ENCODE peak calls at places on chromosomes 3 and 15, in ten cellular contexts. X is effector memory CD8-positive, alpha-beta T cell; C is heart right ventricle; A is stimulated activated CD4-positive, alpha-beta T cell treated with anti-CD3 and anti-CD28 coated beads, Interleukin-12 subunit alpha, Interleukin-12 subunit beta, amount 100 ng/mL, for 48 hours; G is NCI-H1092; E is KG1; L is frontal cortex; B is NAMALWA; Y is omental fat pad; T is RCC 7860. S is an unnamed sample.
A peak's percentile ranks its signal among the peaks of the same experiment; 100 is the strongest.

GRCh38 chr3:155407331-155407730 is 113.8 kb upstream of the STRIT1 start:
- DNase-seq in X (no peak), C (no peak), A (no peak), G (no peak), E (no peak), L (no peak), B (no peak), Y (no peak), T (no peak), S (no peak)

GRCh38 chr3:131158434-131158833 is 131.8 kb downstream of the NEK11 start:
- DNase-seq in X (no peak), C (no peak), A (no peak), G (no peak), E (no peak), L (no peak), B (no peak), Y (no peak), T (no peak), S (no peak)

GRCh38 chr3:182148360-182148759 is 436.6 kb downstream of the SOX2 start:
- DNase-seq in X (no peak), C (no peak), A (no peak), G (no peak), E (no peak), L (no peak), B (no peak), Y (no peak), T (no peak), S (no peak)

GRCh38 chr3:56219894-56220805 is 248.1 kb downstream of the ERC2 start:
- DNase-seq in X (no peak), C (no peak), A (no peak), G (no peak), E (no peak), L (no peak), B (no peak), Y (no peak), T (no peak), S (no peak)

GRCh38 chr3:52319921-52320595 is 3.9 kb downstream of the DNAH1 start:
- DNase-seq in X (no peak), C (no peak), A (no peak), G (no peak), E (no peak), L (no peak), B (no peak), Y (no peak), T (no peak), S (no peak)

GRCh38 chr3:127425505-127426443 is 137.9 kb upstream of the PRR20G start:
- DNase-seq in X (no peak), C (no peak), A (no peak), G (no peak), E (no peak), L (no peak), B (no peak), Y (no peak), T (no peak), S (no peak)

GRCh38 chr15:25061808-25062550 is 107.2 kb downstream of the SNRPN start:
- DNase-seq in X (no peak), C (no peak), A (no peak), G (no peak), E (no peak), L (no peak), B (no peak), Y (no peak), T (no peak), S (no peak)

GRCh38 chr3:11570251-11570650 is 73.5 kb downstream of the VGLL4 start:
- DNase-seq in X (no peak), C (no peak), A (no peak), G (no peak), E (no peak), L (no peak), B (no peak), Y (no peak), T (no peak), S (no peak)

GRCh38 chr3:80788914-80789313 is 972.5 kb downstream of the GBE1 start:
- DNase-seq in X (no peak), C (no peak), A (no peak), G (no peak), E (no peak), L (no peak), B (no peak), Y (no peak), T (no peak), S (no peak)

GRCh38 chr15:77640615-77641014 is 7.9 kb upstream of the LINGO1 start:
- DNase-seq in X (no peak), C (no peak), A (no peak), G (no peak), E (no peak), L (no peak), B (no peak), Y (no peak), T (no peak), S (no peak)

GRCh38 chr3:71406945-71407629 is 176.4 kb downstream of the FOXP1 start:
- DNase-seq in X (no peak), C (no peak), A (no peak), G (no peak), E (no peak), L (no peak), B (no peak), Y (no peak), T (no peak), S (no peak)

GRCh38 chr3:64030741-64031140 is 7.4 kb upstream of the PSMD6 start:
- DNase-seq in X (peak; percentile 65), C (peak; percentile 74), A (peak; percentile 71), G (peak; percentile 61), E (peak; percentile 14), L (peak; percentile 42), B (peak; percentile 72), Y (peak; percentile 24), T (peak; percentile 63), S (peak; percentile 58)

GRCh38 chr3:195096484-195097330 is 174.3 kb downstream of the XXYLT1 start:
- DNase-seq in X (no peak), C (no peak), A (no peak), G (no peak), E (no peak), L (no peak), B (no peak), Y (no peak), T (no peak), S (no peak)

GRCh38 chr3:195565716-195566115 is 18.0 kb downstream of the APOD start:
- DNase-seq in X (no peak), C (no peak), A (no peak), G (no peak), E (no peak), L (no peak), B (no peak), Y (no peak), T (no peak), S (no peak)

GRCh38 chr3:120450914-120451669 is at the start of gene FSTL1:
- DNase-seq in X (no peak), C (peak; percentile 73), A (no peak), G (no peak), E (no peak), L (peak; percentile 62), B (no peak), Y (no peak), T (peak; percentile 26), S (peak; percentile 77)

GRCh38 chr15:58444658-58445332 is 13.0 kb downstream of the LIPC start:
- DNase-seq in X (no peak), C (no peak), A (no peak), G (no peak), E (no peak), L (no peak), B (no peak), Y (no peak), T (no peak), S (no peak)

GRCh38 chr3:171932153-171932567 is 89.0 kb downstream of the TMEM212 start:
- DNase-seq in X (no peak), C (no peak), A (no peak), G (no peak), E (no peak), L (no peak), B (no peak), Y (no peak), T (no peak), S (no peak)

GRCh38 chr3:109177888-109178287 is 41.4 kb downstream of the C3orf85 start:
- DNase-seq in X (no peak), C (no peak), A (no peak), G (no peak), E (no peak), L (no peak), B (no peak), Y (no peak), T (no peak), S (no peak)

GRCh38 chr3:38543602-38544001 is 47.5 kb downstream of the EXOG start:
- DNase-seq in X (no peak), C (peak; percentile 86), A (no peak), G (no peak), E (no peak), L (no peak), B (no peak), Y (no peak), T (no peak), S (no peak)

GRCh38 chr15:99956820-99957641 is 223.8 kb upstream of the LYSMD4 start:
- DNase-seq in X (no peak), C (no peak), A (no peak), G (no peak), E (no peak), L (no peak), B (no peak), Y (no peak), T (no peak), S (no peak)

GRCh38 chr3:190108789-190109188 is 11.9 kb downstream of the P3H2 start:
- DNase-seq in X (no peak), C (no peak), A (no peak), G (no peak), E (no peak), L (no peak), B (no peak), Y (no peak), T (no peak), S (no peak)

GRCh38 chr3:114447545-114447944 is 153.7 kb downstream of the TIGIT start:
- DNase-seq in X (no peak), C (no peak), A (no peak), G (no peak), E (no peak), L (no peak), B (peak; percentile 43), Y (no peak), T (no peak), S (no peak)

GRCh38 chr3:50418845-50419244 is 59.5 kb upstream of the TMEM115 start:
- DNase-seq in X (no peak), C (no peak), A (no peak), G (no peak), E (no peak), L (no peak), B (no peak), Y (no peak), T (peak; percentile 4), S (no peak)

GRCh38 chr3:11554666-11555065 is 89.0 kb downstream of the VGLL4 start:
- DNase-seq in X (no peak), C (no peak), A (no peak), G (no peak), E (no peak), L (no peak), B (no peak), Y (no peak), T (no peak), S (no peak)

GRCh38 chr3:169998668-169999131 is 32.1 kb downstream of the SEC62 start:
- DNase-seq in X (no peak), C (no peak), A (no peak), G (no peak), E (no peak), L (no peak), B (no peak), Y (no peak), T (peak; percentile 11), S (no peak)

GRCh38 chr3:69639851-69640250 is 99.4 kb upstream of the MITF start:
- DNase-seq in X (no peak), C (no peak), A (no peak), G (no peak), E (no peak), L (no peak), B (no peak), Y (no peak), T (no peak), S (no peak)

GRCh38 chr3:122322095-122323075 is 2.7 kb upstream of the CSTA start:
- DNase-seq in X (no peak), C (no peak), A (no peak), G (no peak), E (no peak), L (no peak), B (no peak), Y (no peak), T (no peak), S (no peak)

GRCh38 chr3:45064512-45065372 is 38.6 kb downstream of the CLEC3B start:
- DNase-seq in X (no peak), C (peak; percentile 32), A (peak; percentile 65), G (no peak), E (peak; percentile 29), L (no peak), B (no peak), Y (no peak), T (peak; percentile 93), S (no peak)

S was measured in pancreas.